ENCODE peak calls at places on chromosomes 6 and 20, in ten cellular contexts. P, U, I, Z, M, H, A, C, S and J are unnamed samples.

GRCh38 chr20:9306521-9306920 is 207.9 kb upstream of the LAMP5 start:
- DNase-seq in P (no peak), U (no peak), I (no peak), Z (peak), M (peak), H (peak), A (no peak), C (no peak), S (peak), J (no peak)

GRCh38 chr20:8219403-8219802 is 87.3 kb downstream of the PLCB1 start:
- DNase-seq in P (no peak), U (no peak), I (no peak), Z (no peak), M (no peak), H (no peak), A (no peak), C (no peak), S (no peak), J (no peak)

GRCh38 chr20:50434653-50435396 is 75.4 kb upstream of the PTPN1 start:
- DNase-seq in P (no peak), U (no peak), I (peak), Z (peak), M (peak), H (peak), A (no peak), C (no peak), S (peak), J (no peak)

GRCh38 chr6:89281779-89282246 is 33.3 kb downstream of the GABRR2 start:
- DNase-seq in P (peak), U (peak), I (no peak), Z (peak), M (peak), H (peak), A (no peak), C (peak), S (peak), J (peak)

GRCh38 chr6:139277161-139277560 is 14.6 kb downstream of the TXLNB start:
- DNase-seq in P (no peak), U (no peak), I (no peak), Z (no peak), M (no peak), H (no peak), A (no peak), C (no peak), S (no peak), J (no peak)

GRCh38 chr20:52747736-52748135 is 224.4 kb upstream of the TSHZ2 start:
- DNase-seq in P (peak), U (no peak), I (no peak), Z (no peak), M (peak), H (peak), A (no peak), C (no peak), S (peak), J (peak)

GRCh38 chr6:113306552-113307145 is 550.5 kb upstream of the MARCKS start:
- DNase-seq in P (peak), U (peak), I (peak), Z (no peak), M (peak), H (peak), A (peak), C (peak), S (no peak), J (peak)

GRCh38 chr6:166361080-166361429 is 18.7 kb upstream of the SFT2D1 start:
- DNase-seq in P (no peak), U (no peak), I (no peak), Z (peak), M (peak), H (peak), A (no peak), C (no peak), S (no peak), J (no peak)

GRCh38 chr6:6659600-6660327 is 71.2 kb downstream of the LY86 start:
- DNase-seq in P (no peak), U (peak), I (no peak), Z (no peak), M (no peak), H (no peak), A (no peak), C (no peak), S (no peak), J (no peak)

GRCh38 chr6:20875369-20875963 is 341.2 kb downstream of the CDKAL1 start:
- DNase-seq in P (peak), U (no peak), I (no peak), Z (peak), M (peak), H (peak), A (no peak), C (no peak), S (peak), J (no peak)

GRCh38 chr6:90284745-90285481 is 11.7 kb downstream of the BACH2 start:
- DNase-seq in P (no peak), U (peak), I (no peak), Z (peak), M (peak), H (no peak), A (no peak), C (peak), S (peak), J (peak)

GRCh38 chr20:49747707-49748524 is 34.2 kb upstream of the B4GALT5 start:
- DNase-seq in P (peak), U (no peak), I (peak), Z (peak), M (no peak), H (peak), A (no peak), C (no peak), S (peak), J (no peak)

GRCh38 chr20:54004397-54004940 is 65.9 kb downstream of the BCAS1 start:
- DNase-seq in P (no peak), U (peak), I (no peak), Z (no peak), M (no peak), H (no peak), A (no peak), C (peak), S (no peak), J (no peak)

GRCh38 chr20:40860487-40860902 is 168.1 kb upstream of the TOP1 start:
- DNase-seq in P (no peak), U (no peak), I (no peak), Z (peak), M (peak), H (no peak), A (no peak), C (no peak), S (peak), J (no peak)

GRCh38 chr20:48329676-48330644 is 497.8 kb downstream of the PREX1 start:
- DNase-seq in P (peak), U (peak), I (no peak), Z (peak), M (no peak), H (peak), A (no peak), C (no peak), S (peak), J (peak)

GRCh38 chr20:57656252-57656820 is 36.1 kb upstream of the ZBP1 start:
- DNase-seq in P (no peak), U (peak), I (peak), Z (no peak), M (no peak), H (no peak), A (no peak), C (no peak), S (no peak), J (no peak)

GRCh38 chr6:70651326-70651905 is 16.3 kb upstream of the SMAP1 start:
- DNase-seq in P (no peak), U (no peak), I (no peak), Z (no peak), M (no peak), H (no peak), A (no peak), C (no peak), S (no peak), J (no peak)

GRCh38 chr20:33817411-33817810 is 6.3 kb downstream of the CHMP4B start:
- DNase-seq in P (no peak), U (no peak), I (no peak), Z (peak), M (no peak), H (no peak), A (no peak), C (no peak), S (no peak), J (no peak)

GRCh38 chr6:144265390-144265789 is 19.7 kb upstream of the UTRN start:
- DNase-seq in P (no peak), U (peak), I (no peak), Z (peak), M (peak), H (peak), A (no peak), C (peak), S (peak), J (no peak)

GRCh38 chr20:49674383-49675352 is 39.0 kb downstream of the B4GALT5 start:
- DNase-seq in P (no peak), U (no peak), I (no peak), Z (peak), M (peak), H (peak), A (no peak), C (no peak), S (peak), J (no peak)

GRCh38 chr6:4805553-4806307 is 29.5 kb downstream of the CDYL start:
- DNase-seq in P (peak), U (no peak), I (peak), Z (peak), M (peak), H (peak), A (no peak), C (no peak), S (peak), J (peak)

GRCh38 chr20:37202267-37202943 is 23.1 kb upstream of the MROH8 start:
- DNase-seq in P (peak), U (no peak), I (no peak), Z (peak), M (peak), H (peak), A (no peak), C (no peak), S (peak), J (peak)

GRCh38 chr20:24033151-24033550 is 44.6 kb upstream of the GGTLC1 start:
- DNase-seq in P (no peak), U (no peak), I (no peak), Z (no peak), M (no peak), H (no peak), A (no peak), C (no peak), S (no peak), J (no peak)

GRCh38 chr6:20367716-20368485 is 33.8 kb upstream of the E2F3 start:
- DNase-seq in P (no peak), U (no peak), I (no peak), Z (peak), M (no peak), H (no peak), A (no peak), C (no peak), S (peak), J (no peak)

GRCh38 chr6:33008944-33009861 is at the start of gene HLA-DOA:
- DNase-seq in P (no peak), U (peak), I (no peak), Z (peak), M (peak), H (no peak), A (peak), C (peak), S (peak), J (peak)

GRCh38 chr6:38262041-38262440 is 377.7 kb downstream of the BTBD9 start:
- DNase-seq in P (no peak), U (no peak), I (no peak), Z (peak), M (peak), H (peak), A (no peak), C (no peak), S (peak), J (no peak)

GRCh38 chr6:1481326-1481725 is 92.0 kb downstream of the FOXF2 start:
- DNase-seq in P (no peak), U (no peak), I (no peak), Z (peak), M (peak), H (no peak), A (no peak), C (no peak), S (peak), J (no peak)

GRCh38 chr20:43844778-43845614 is 69.7 kb upstream of the TOX2 start:
- DNase-seq in P (no peak), U (no peak), I (no peak), Z (peak), M (peak), H (no peak), A (no peak), C (no peak), S (peak), J (no peak)
- TF ChIP-seq CTCF in P (peak), U (no peak), I (no peak), Z (peak), M (no peak), H (no peak), A (no peak), C (no peak), S (no peak), J (no peak)

GRCh38 chr20:32339116-32339515 is 19.0 kb upstream of the ASXL1 start:
- DNase-seq in P (no peak), U (no peak), I (no peak), Z (no peak), M (no peak), H (no peak), A (no peak), C (no peak), S (no peak), J (no peak)

GRCh38 chr20:32333988-32334885 is 23.9 kb upstream of the ASXL1 start:
- DNase-seq in P (no peak), U (peak), I (no peak), Z (no peak), M (no peak), H (no peak), A (no peak), C (peak), S (no peak), J (no peak)

GRCh38 chr20:32338665-32339064 is 19.5 kb upstream of the ASXL1 start:
- DNase-seq in P (no peak), U (no peak), I (no peak), Z (no peak), M (no peak), H (peak), A (no peak), C (no peak), S (no peak), J (no peak)

GRCh38 chr20:32337937-32338661 is 20.0 kb upstream of the ASXL1 start:
- DNase-seq in P (no peak), U (no peak), I (no peak), Z (no peak), M (no peak), H (no peak), A (no peak), C (no peak), S (no peak), J (no peak)

DNA sequence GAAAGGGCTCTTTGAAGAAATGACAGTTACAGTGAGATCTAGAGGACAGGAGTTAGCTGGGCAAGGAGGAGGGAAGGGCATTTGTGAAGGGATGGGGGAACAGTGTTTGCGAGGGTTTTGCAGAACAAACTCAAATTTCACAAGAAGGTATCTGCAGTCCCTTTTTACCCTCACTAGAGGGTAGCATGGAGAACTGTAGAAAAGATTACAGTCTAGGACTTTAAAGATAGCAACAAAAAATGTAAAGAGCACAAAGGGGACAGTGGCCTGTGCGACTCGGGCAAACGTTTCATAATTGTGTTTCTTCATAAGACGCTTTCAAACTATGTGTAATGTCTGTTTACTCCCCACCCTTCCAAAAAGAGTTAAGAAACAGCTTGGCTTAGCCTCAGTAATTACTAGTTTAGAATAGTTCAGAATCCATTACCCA is 21.2 kb upstream of the ASXL1 start:
- DNase-seq in P (no peak), U (no peak), I (no peak), Z (peak), M (peak), H (peak), A (no peak), C (no peak), S (no peak), J (no peak)
- TF ChIP-seq CTCF in P (peak), U (peak), I (peak), Z (peak), M (peak), H (peak), A (peak), C (peak), S (peak), J (peak)

DNA sequence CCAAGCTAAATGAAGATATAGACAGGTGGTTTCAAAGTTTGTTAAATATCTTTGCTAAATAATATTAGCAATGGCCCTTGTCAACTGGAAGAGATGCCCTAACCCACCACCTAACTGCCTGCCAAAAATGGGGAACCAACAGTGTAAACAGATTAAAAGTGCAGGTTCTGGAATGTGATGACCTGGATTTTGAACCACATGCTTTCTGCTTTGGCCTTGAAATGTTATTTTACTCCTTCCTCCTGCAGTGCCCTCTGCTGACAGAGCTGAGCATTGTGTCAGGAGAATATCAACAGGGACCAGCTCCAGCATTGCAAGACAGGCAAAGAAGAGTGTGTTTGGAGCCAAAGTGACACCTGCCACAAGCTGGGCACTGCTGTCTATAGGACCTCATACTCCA is 226.6 kb downstream of the MYLK4 start:
- DNase-seq in P (no peak), U (no peak), I (no peak), Z (no peak), M (no peak), H (peak), A (no peak), C (no peak), S (no peak), J (no peak)
- TF ChIP-seq CTCF in P (peak), U (peak), I (no peak), Z (peak), M (no peak), H (peak), A (no peak), C (peak), S (peak), J (no peak)

GRCh38 chr20:4896971-4897497 is 104.3 kb downstream of the SLC23A2 start:
- DNase-seq in P (no peak), U (peak), I (no peak), Z (no peak), M (no peak), H (no peak), A (no peak), C (no peak), S (no peak), J (no peak)
- TF ChIP-seq CTCF in P (no peak), U (peak), I (no peak), Z (no peak), M (no peak), H (peak), A (no peak), C (peak), S (no peak), J (no peak)

GRCh38 chr20:63863798-63864544 is 1.1 kb upstream of the TPD52L2 start:
- DNase-seq in P (peak), U (peak), I (peak), Z (peak), M (peak), H (peak), A (peak), C (peak), S (peak), J (peak)

GRCh38 chr20:63863021-63863797 is 1.9 kb upstream of the TPD52L2 start:
- DNase-seq in P (no peak), U (no peak), I (no peak), Z (no peak), M (no peak), H (peak), A (no peak), C (no peak), S (no peak), J (no peak)

GRCh38 chr20:63861981-63862901 is 943 bp downstream of the ABHD16B start:
- DNase-seq in P (no peak), U (no peak), I (no peak), Z (no peak), M (no peak), H (no peak), A (no peak), C (no peak), S (no peak), J (no peak)

GRCh38 chr20:63864545-63864977 is 509 bp upstream of the TPD52L2 start:
- DNase-seq in P (no peak), U (no peak), I (no peak), Z (no peak), M (no peak), H (no peak), A (no peak), C (no peak), S (no peak), J (no peak)

GRCh38 chr20:63864978-63865640 is at the start of gene TPD52L2:
- DNase-seq in P (peak), U (peak), I (peak), Z (peak), M (peak), H (peak), A (peak), C (peak), S (peak), J (peak)
- TF ChIP-seq CTCF in P (no peak), U (no peak), I (no peak), Z (no peak), M (no peak), H (no peak), A (no peak), C (no peak), S (no peak), J (no peak)

GRCh38 chr6:132780770-132781371 is 17.6 kb downstream of the SLC18B1 start:
- DNase-seq in P (no peak), U (no peak), I (no peak), Z (peak), M (peak), H (peak), A (no peak), C (no peak), S (no peak), J (no peak)
- TF ChIP-seq CTCF in P (peak), U (no peak), I (peak), Z (peak), M (no peak), H (peak), A (no peak), C (peak), S (peak), J (peak)

DNA sequence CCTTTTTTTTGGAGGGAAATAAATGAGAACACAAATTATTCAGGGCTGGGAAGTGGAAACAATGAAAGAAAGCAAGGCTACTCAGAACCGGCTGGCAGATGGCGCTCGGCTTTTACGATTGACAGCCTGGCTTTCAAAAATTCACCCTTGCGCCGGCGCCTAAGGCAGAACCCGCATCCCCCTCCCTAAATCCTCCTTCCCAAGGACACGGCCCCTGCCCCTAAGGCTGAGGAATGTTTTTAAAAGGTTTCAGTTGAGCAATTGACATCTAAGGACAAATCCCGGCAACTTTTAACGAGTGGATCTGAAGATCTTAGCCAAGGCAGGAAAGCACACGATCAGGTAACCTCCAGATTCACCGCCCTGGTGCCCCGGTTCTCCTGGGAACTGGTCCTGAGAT is 16.3 kb downstream of the GNAS start:
- DNase-seq in P (no peak), U (no peak), I (no peak), Z (no peak), M (peak), H (no peak), A (no peak), C (no peak), S (no peak), J (peak)
- TF ChIP-seq CTCF in P (no peak), U (peak), I (no peak), Z (peak), M (peak), H (peak), A (no peak), C (no peak), S (peak), J (peak)

DNA sequence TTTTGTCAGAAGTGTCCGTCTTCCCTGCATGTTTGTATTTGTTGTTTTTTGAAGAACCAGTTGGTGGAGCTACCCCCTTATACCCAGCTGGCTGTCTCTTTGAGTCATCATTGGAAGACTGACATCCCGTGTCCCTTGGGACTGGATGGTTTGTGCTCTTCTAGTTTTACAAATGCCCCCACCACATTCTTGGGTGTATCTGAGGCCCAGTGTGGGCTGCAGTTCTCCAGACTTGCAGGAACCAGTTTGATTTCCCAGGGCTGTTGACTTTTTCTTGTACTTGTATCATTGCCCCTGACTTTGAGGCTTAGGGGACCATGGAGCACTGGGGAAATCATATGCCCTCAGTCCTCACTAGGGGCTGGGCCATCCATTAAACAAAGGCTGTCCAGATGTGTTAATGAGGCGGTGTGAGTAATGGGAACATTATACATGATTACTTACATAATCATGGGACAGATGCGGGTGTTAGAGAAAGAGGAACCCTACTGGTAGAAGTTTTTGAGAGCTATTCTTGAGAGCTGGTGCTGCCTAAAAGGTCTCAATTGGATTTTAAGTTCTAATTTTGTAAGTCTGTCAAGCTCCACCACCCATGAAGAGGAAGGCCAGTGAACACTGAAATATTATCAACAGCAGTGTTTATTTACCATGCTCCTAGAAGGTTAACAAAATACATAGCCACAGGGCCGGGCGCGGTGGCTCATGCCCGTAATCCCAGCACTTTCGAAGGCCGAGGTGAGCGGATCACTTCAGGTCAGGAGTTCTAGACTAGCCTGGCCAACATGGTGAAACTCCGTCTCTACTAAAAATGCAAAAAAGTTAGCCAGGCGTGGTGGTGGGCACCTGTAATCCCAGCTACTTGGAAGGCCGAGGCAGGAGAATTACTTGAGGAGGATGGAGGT is 8.5 kb downstream of the JARID2 start:
- DNase-seq in P (peak), U (no peak), I (no peak), Z (no peak), M (no peak), H (peak), A (no peak), C (peak), S (no peak), J (no peak)
- TF ChIP-seq CTCF in P (peak), U (peak), I (no peak), Z (peak), M (no peak), H (peak), A (no peak), C (peak), S (no peak), J (no peak)